ENCODE peak calls at places on chromosome 6, in seven cellular contexts. B is CD8-positive, alpha-beta T cell; F is choroid plexus epithelial cell; V is vagina; D is astrocyte of the spinal cord; N is H9; O is GM10248. T is an unnamed sample.

GRCh38 chr6:33745558-33745957 is 1.1 kb downstream of the IP6K3 start:
- DNase-seq in B (no peak), D (peak), O (no peak), N (no peak), V (no peak), F (peak), T (no peak)

GRCh38 chr6:143564484-143565017 is 53.0 kb upstream of the FUCA2 start:
- DNase-seq in B (no peak), N (no peak), D (no peak), O (no peak), F (no peak), V (no peak), T (no peak)

GRCh38 chr6:166300357-166300987 is 7.7 kb downstream of the PRR18 start:
- DNase-seq in O (no peak), V (no peak), F (no peak), N (no peak), D (no peak), B (no peak), T (no peak)

GRCh38 chr6:126341126-126341525 is 1.2 kb downstream of the CENPW start:
- DNase-seq in D (no peak), V (no peak), F (no peak), N (no peak), B (no peak), O (no peak), T (no peak)

GRCh38 chr6:28446818-28447511 is 3.7 kb upstream of the ZSCAN23 start:
- DNase-seq in N (peak), F (peak), O (no peak), V (no peak), D (peak), B (no peak), T (peak)

GRCh38 chr6:7691675-7692452 is 34.0 kb upstream of the BMP6 start:
- DNase-seq in D (peak), N (peak), O (no peak), V (no peak), B (no peak), F (peak), T (no peak)

GRCh38 chr6:170034294-170034693 is 256.6 kb downstream of the DLL1 start:
- DNase-seq in D (no peak), B (no peak), N (no peak), F (no peak), O (no peak), V (peak), T (no peak)

GRCh38 chr6:157811476-157812173 is 11.4 kb upstream of the SNX9 start:
- DNase-seq in N (no peak), V (peak), O (no peak), D (peak), F (peak), B (no peak), T (no peak)

DNA sequence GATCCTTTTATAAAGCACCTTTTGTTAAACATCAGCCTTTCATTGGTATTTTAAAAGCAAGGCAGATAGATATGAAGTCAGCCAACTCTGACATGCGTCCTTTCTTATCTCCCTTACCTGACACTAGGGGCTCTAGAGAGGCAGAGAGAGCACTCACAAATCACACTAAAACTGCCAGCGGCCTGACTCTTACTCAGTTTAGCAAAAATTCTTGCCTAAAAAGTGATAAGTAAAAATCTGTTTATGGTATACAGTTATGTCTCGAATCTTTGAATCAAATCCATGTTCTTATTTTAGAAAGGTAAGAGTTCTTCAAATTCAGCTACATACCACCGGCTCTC is 10.4 kb upstream of the TDRD6 start:
- DNase-seq in F (peak), D (no peak), O (no peak), V (no peak), N (no peak), B (no peak), T (no peak)
- TF ChIP-seq CTCF in F (peak), D (peak), O (peak), V (no peak), N (peak), B (no peak), T (no peak)

GRCh38 chr6:77264970-77265369 is 198.3 kb downstream of the HTR1B start:
- DNase-seq in F (no peak), D (no peak), O (no peak), V (no peak), N (peak), B (no peak), T (no peak)
- TF ChIP-seq CTCF in F (no peak), D (no peak), O (no peak), V (no peak), N (peak), B (no peak), T (peak)

GRCh38 chr6:3825851-3826581 is 23.2 kb upstream of the FAM50B start:
- DNase-seq in V (peak), B (no peak), N (no peak), D (peak), F (peak), O (no peak), T (peak)
- TF ChIP-seq CTCF in V (no peak), B (no peak), N (no peak), D (no peak), F (no peak), O (no peak), T (no peak)

GRCh38 chr6:44697333-44697732 is 309.8 kb downstream of the CDC5L start:
- DNase-seq in V (no peak), D (no peak), N (peak), B (no peak), O (no peak), F (peak), T (no peak)
- TF ChIP-seq CTCF in V (no peak), D (no peak), N (no peak), B (no peak), O (no peak), F (no peak), T (no peak)

DNA sequence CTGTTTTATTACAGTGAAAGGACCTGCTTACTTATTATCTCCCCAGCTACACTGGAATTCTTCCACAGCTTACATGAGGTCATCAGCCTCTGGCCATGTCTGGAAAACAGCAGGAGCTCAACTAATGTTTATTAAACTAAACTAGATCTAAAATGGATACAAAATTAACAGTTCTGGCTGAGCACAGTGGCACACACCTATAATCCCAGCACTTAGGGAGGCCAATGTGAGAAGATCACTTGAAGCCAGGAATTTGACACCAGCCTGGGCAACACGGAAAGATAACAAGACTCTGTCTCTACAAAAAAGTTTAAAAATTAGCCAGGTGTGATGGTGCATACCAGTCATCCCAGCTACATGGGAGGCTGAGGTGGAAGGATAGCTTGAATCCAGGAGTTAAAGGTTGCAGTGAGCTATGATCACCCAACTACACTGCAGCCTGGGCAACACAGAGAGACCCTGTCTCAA is 220.8 kb upstream of the MARCKS start:
- DNase-seq in O (no peak), D (peak), N (no peak), B (no peak), V (no peak), F (peak), T (no peak)
- TF ChIP-seq CTCF in O (no peak), D (no peak), N (no peak), B (no peak), V (no peak), F (no peak), T (no peak)

DNA sequence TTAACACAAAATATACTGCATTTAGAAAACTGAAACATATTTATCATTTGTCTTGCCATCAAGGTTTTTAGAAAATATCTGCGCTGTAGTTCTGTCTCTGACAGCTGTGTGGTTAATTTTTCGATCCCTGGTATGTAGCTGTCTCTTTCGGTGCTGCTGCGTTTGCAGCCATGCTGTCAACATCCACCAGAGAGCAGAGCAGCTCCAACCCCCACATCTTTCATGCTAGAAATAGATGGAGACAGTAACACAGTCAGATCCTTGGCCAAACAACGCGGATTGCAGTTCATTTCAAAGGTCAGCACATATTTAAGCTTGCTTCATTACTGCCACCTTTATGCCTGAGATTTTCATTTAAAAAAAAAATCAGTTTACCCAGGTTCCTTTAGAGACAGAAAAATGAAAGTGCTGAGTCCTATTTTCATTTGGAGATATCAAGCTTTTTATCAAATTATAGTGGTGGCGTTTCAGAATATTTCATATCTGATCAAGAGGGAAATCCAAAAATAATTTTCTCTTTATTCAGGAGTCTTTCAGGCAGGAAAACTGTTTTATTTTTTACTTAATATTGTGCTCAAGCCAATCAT is 157.7 kb upstream of the MMS22L start:
- DNase-seq in B (no peak), V (no peak), O (no peak), F (peak), D (peak), N (peak), T (peak)
- TF ChIP-seq CTCF in B (no peak), V (no peak), O (peak), F (peak), D (peak), N (peak), T (peak)

DNA sequence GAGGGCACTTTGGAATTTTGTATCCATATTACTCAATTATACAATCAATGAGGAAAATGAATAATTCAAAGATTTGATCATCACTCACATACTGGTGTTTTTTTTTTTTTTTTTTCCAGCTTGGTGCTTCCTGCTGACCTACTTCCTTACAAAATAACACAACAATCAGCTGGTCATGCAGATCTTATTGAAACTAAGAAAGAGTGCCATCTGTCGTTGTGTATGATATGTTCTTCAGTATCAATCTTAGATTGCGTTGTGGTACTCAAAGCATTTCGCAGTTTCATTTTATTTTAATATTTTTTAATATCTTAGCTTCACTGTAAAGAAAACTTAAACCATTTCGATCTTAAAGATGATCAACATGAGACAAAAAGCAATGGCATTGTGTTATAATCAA is 155.6 kb downstream of the OGFRL1 start:
- DNase-seq in V (no peak), N (no peak), D (no peak), O (no peak), F (peak), B (no peak), T (no peak)
- TF ChIP-seq CTCF in V (no peak), N (no peak), D (no peak), O (no peak), F (peak), B (no peak), T (no peak)

GRCh38 chr6:160254467-160255312 is 3.9 kb downstream of the SLC22A2 start:
- DNase-seq in D (no peak), F (no peak), V (no peak), N (no peak), O (no peak), B (no peak), T (no peak)
- TF ChIP-seq CTCF in D (no peak), F (no peak), V (no peak), N (peak), O (no peak), B (no peak), T (no peak)

GRCh38 chr6:132937466-132937906 is 123.1 kb downstream of the RPS12 start:
- DNase-seq in N (peak), O (peak), B (no peak), F (peak), D (peak), V (no peak), T (peak)
- TF ChIP-seq CTCF in N (peak), O (peak), B (no peak), F (peak), D (peak), V (no peak), T (peak)

T was measured in endothelial cell.